ENCODE peak calls at places on chromosomes 7 and 10, in four cellular contexts. Q is A549, W is K562, L is HepG2. D is an unnamed sample.

GRCh38 chr7:118330373-118330772 is 105.9 kb downstream of the ANKRD7 start:
- DNase-seq in Q (no peak), W (no peak), L (no peak), D (no peak)

GRCh38 chr10:28951484-28951883 is 274.2 kb downstream of the BAMBI start:
- DNase-seq in Q (no peak), W (no peak), L (no peak), D (no peak)

GRCh38 chr7:67618569-67619543 is 622.2 kb downstream of the TYW1 start:
- DNase-seq in Q (peak), W (no peak), L (no peak), D (peak)

GRCh38 chr10:109696462-109696861 is 226.8 kb downstream of the XPNPEP1 start:
- DNase-seq in Q (no peak), W (no peak), L (no peak), D (no peak)

GRCh38 chr10:23173549-23174074 is 18.5 kb upstream of the PTF1A start:
- DNase-seq in Q (no peak), W (no peak), L (no peak), D (peak)

GRCh38 chr7:51426163-51426562 is 109.6 kb upstream of the COBL start:
- DNase-seq in Q (no peak), W (no peak), L (no peak), D (no peak)

GRCh38 chr10:28754930-28755718 is 77.8 kb downstream of the BAMBI start:
- DNase-seq in Q (peak), W (no peak), L (no peak), D (no peak)

GRCh38 chr10:67492317-67493019 is 203.5 kb downstream of the CTNNA3 start:
- DNase-seq in Q (peak), W (no peak), L (no peak), D (no peak)

GRCh38 chr7:148607151-148607661 is 16.6 kb downstream of the C7orf33 start:
- DNase-seq in Q (no peak), W (no peak), L (no peak), D (no peak)

GRCh38 chr7:7620644-7621210 is 19.8 kb upstream of the UMAD1 start:
- DNase-seq in Q (no peak), W (no peak), L (no peak), D (no peak)

GRCh38 chr10:128884061-128884425 is 583.0 kb upstream of the MGMT start:
- DNase-seq in Q (no peak), W (no peak), L (no peak), D (no peak)

GRCh38 chr10:35451103-35452016 is 115.1 kb downstream of the CCNY start:
- DNase-seq in Q (no peak), W (peak), L (no peak), D (no peak)

GRCh38 chr7:116403265-116403664 is 96.3 kb upstream of the CAV2 start:
- DNase-seq in Q (no peak), W (no peak), L (no peak), D (no peak)

GRCh38 chr10:125514206-125515162 is 168.5 kb downstream of the TEX36 start:
- DNase-seq in Q (no peak), W (no peak), L (no peak), D (no peak)

GRCh38 chr10:75497997-75498797 is 66.8 kb downstream of the LRMDA start:
- DNase-seq in Q (no peak), W (no peak), L (no peak), D (no peak)

GRCh38 chr7:151088856-151089699 is 2.8 kb downstream of the AGAP3 start:
- DNase-seq in Q (no peak), W (no peak), L (peak), D (peak)

GRCh38 chr7:23471090-23471859 is 984 bp upstream of the IGF2BP3 start:
- DNase-seq in Q (peak), W (peak), L (peak), D (peak)

GRCh38 chr10:124532106-124532641 is 70.6 kb downstream of the LHPP start:
- DNase-seq in Q (peak), W (peak), L (peak), D (peak)

GRCh38 chr7:66307591-66308215 is 102.6 kb downstream of the TPST1 start:
- DNase-seq in Q (no peak), W (no peak), L (peak), D (no peak)

GRCh38 chr10:100970076-100970913 is 991 bp downstream of the SEMA4G start:
- DNase-seq in Q (peak), W (peak), L (peak), D (peak)

GRCh38 chr7:106774768-106775551 is 90.1 kb upstream of the PIK3CG start:
- DNase-seq in Q (peak), W (peak), L (no peak), D (no peak)

GRCh38 chr7:100493476-100494264 is 9.9 kb downstream of the NYAP1 start:
- DNase-seq in Q (no peak), W (peak), L (peak), D (peak)

GRCh38 chr7:15821484-15822122 is 135.1 kb upstream of the MEOX2 start:
- DNase-seq in Q (no peak), W (no peak), L (no peak), D (no peak)

GRCh38 chr7:102291056-102291915 is 4.6 kb downstream of the SH2B2 start:
- DNase-seq in Q (no peak), W (no peak), L (no peak), D (no peak)

DNA sequence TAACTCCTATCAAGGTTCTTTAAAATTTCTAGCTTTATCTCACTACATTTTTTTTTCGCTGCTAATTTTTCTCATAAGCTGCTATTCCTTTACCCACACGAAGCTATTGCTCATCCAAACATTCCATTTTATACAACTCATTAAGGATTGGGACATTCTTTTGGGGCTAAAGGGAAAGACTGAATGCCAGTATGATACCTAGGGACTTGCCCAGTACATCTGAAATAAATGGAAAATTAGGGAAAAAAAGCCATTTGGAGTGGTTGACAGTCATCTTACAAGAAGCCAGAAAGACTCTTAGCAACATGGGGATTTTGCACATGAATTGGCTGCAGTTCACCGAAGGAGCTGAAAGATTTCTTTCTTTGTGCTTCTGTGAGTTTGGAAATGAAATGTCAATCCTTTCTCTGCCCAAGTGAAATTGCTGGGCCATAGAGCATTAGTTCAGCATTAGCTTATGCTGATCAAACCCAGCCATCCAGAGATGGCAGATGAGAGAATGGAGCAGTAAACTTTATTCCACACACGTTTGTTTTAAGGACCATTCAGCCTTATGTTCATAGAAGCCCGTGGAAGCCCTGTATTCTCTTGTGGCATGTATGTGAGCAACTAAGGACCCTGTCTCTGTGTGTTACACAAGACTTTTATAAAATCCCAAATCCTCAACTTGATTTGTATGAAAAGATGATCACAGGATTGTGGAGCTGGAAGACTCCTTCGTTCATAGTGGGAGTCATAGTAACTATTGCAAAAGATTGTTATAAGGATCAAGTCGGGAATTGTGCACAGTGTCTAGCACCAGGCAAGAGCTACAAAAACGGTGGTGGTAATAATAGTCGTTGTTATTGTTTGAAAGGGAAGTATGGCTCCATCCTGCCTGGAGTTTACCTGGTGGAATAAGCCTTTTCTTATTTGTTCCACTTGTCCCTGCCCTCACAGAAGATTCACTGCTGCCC is 43.1 kb upstream of the MTURN start:
- DNase-seq in Q (peak), W (no peak), L (no peak), D (no peak)
- TF ChIP-seq NR3C1 in Q (no peak), W (no peak), L (no peak), D (no peak)

GRCh38 chr7:114243019-114243507 is 171.6 kb upstream of the FOXP2 start:
- DNase-seq in Q (no peak), W (no peak), L (no peak), D (no peak)

DNA sequence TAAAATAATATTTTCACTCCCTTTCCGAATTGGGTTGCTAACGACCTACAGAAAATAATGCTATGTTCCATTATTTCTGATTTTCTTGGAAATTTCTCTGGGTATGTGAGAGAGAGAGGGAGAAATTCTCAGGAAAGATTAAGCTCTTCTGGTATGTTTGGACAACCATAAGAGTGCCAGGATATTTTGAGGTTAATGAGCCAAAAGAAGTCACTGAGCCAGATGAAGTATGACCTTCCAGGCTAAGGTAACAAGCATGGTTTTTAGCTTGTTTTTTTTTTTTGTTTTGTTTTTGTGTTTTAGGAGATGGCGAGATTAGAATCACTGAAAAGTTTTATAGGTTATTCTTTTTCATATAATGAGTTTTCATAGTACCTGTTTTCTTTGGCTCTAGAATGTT is 171.0 kb upstream of the FOXP2 start:
- DNase-seq in Q (no peak), W (no peak), L (no peak), D (no peak)
- TF ChIP-seq NR3C1 in Q (no peak), W (no peak), L (no peak), D (no peak)

DNA sequence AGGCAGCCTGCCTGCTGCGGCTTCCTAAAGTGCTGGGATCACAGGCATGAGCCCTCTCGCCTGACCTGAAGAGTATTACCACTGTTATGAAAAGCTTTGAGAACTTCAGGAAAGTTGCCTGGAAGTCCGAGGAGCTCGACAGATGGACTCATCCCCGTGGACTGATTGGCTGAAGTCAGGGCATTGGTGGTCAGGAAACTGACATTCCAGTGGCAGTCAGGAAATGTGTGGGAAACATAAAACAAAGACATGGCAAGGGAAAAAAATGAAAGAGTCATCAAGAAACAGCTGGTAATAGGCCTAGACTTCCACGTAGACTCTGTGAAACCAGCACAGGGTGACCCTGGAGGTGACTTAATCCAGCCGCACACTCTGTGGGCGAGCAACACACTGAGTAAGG is 123.3 kb downstream of the CDH23 start:
- DNase-seq in Q (no peak), W (no peak), L (no peak), D (no peak)
- TF ChIP-seq NR3C1 in Q (no peak), W (no peak), L (no peak), D (no peak)

GRCh38 chr10:80206277-80206655 is 929 bp upstream of the ANXA11 start:
- DNase-seq in Q (no peak), W (no peak), L (no peak), D (no peak)

GRCh38 chr10:80203835-80204148 is 1.5 kb downstream of the ANXA11 start:
- DNase-seq in Q (no peak), W (no peak), L (no peak), D (no peak)

GRCh38 chr10:80204193-80204714 is 1.1 kb downstream of the ANXA11 start:
- DNase-seq in Q (peak), W (no peak), L (peak), D (peak)

GRCh38 chr10:80204801-80205477 is 398 bp downstream of the ANXA11 start:
- DNase-seq in Q (no peak), W (peak), L (no peak), D (no peak)

DNA sequence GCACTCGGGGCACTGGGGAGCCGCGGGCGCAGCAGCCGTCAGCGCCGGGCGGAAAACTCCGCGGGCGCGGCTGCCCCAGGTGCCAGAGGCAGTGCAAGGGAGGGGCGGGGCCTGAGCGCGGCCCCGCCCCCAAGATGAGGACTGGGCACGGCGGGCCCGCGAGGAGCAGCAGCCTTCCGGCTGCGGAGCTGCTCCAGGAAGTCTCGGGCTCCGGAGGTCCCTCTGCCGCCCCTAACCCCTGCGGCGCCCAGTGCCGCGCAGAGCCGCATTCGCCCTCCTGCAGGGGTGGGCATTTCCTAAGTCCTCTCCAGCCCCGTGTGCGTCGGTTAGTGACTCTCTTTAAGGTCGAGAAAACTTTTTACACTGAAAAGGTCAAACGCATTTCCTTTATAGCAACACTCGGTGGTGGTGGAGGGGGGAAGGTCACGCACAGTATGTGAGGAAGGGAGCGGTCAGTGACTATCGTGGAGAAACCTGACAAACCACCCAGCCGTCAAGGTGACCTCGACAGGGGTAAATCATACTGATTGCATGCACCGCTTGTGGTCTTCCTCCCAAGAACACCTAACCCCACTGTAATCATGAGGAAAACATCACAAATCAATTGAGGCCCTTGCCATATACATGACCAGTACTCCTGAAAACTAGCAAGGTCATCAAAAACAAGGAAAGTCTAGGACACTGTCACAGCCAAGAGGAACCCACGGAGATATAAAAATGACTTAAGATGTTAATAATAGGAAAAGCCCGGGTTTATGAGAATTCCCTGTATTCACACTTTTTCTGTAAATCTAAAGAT is at the start of gene ANXA11:
- DNase-seq in Q (peak), W (peak), L (peak), D (peak)
- TF ChIP-seq NR3C1 in Q (no peak), W (no peak), L (no peak), D (no peak)

DNA sequence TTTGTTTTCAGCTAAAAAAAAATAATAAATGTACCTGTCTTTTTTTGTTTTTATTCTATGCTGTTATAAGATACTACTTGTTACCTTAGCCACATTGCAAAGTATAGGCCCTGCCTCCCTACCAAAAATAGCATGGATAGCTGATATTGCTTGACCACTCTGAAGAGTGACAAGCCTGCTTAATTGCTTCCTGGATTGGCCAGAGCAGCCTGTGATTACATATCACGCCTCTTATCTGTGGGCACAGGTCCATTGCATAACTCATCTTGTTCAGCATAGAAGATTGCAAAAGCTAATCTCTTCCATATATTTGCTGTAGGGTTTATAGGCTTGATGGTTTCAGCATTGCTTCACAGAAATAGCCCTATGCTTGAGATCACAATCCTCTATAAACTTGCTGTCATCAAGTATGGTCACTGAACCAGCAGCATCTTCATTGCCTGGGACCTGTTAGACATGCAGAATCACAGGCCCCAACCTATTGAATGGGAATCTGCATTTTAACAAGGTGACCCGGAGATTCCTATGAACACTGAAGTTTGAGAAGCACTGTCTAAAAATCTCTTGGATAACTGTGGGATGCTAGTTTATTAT is 280.8 kb upstream of the CDC14C start:
- DNase-seq in Q (no peak), W (no peak), L (no peak), D (no peak)
- TF ChIP-seq NR3C1 in Q (no peak), W (no peak), L (no peak), D (no peak)

GRCh38 chr7:157412021-157412443 is 75.2 kb downstream of the DNAJB6 start:
- DNase-seq in Q (no peak), W (no peak), L (no peak), D (no peak)
- TF ChIP-seq NR3C1 in Q (no peak), W (no peak), L (no peak), D (no peak)

GRCh38 chr10:33507662-33508425 is 173.4 kb upstream of the NRP1 start:
- DNase-seq in Q (peak), W (no peak), L (peak), D (no peak)

GRCh38 chr10:33506391-33506790 is 171.9 kb upstream of the NRP1 start:
- DNase-seq in Q (no peak), W (no peak), L (no peak), D (no peak)

GRCh38 chr10:33506838-33507661 is 172.6 kb upstream of the NRP1 start:
- DNase-seq in Q (no peak), W (no peak), L (no peak), D (no peak)

DNA sequence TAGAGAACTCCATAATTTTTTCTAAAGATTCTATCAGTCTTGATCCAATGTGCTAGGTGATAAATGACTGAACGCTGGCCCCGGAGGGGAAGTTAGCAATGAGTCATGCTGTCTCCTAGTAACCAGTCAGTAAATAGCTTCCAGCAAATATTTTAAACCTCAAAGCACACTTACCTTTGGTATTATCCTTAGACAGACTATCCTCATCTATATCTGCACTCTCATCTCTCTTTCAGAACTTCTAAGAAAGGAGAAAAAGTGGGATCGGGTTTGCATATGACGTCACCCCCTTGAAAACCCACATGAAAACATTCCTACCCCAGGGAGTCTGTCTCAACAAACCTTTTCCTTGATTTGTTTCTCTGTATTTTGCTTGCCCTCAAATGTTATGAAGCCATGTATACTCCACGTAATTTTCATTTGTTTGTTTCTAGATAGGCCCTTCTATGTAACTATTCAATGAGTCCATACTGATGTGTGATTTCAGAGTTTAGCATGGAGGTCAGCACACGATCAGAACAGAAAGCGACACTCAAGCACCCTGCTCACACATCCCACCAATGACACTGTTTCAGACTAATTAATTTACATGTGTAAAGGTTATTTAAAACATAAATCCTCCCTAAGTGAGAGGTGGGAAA is 174.9 kb upstream of the NRP1 start:
- DNase-seq in Q (peak), W (peak), L (peak), D (no peak)
- TF ChIP-seq NR3C1 in Q (no peak), W (no peak), L (no peak), D (no peak)

DNA sequence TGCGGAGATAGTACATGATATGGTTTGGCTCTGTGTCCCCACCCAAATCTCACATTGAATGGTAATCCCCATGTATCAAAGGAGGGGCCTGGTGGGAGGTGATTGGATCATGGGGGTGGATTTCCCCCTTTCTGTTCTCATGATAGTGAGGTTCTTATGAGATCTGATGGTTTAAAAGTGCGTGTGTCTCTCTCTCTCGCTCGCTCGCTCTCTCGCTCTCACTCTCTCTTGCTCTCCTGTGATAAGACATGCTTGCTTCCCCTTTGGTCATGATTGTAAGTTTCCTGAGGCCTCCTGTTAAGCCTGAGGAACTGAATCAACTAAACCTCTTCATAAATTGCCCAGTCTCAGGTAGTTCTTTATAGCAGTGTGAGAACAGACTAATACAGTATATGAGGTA is 171.9 kb downstream of the NSUN6 start:
- DNase-seq in Q (no peak), W (no peak), L (no peak), D (no peak)
- TF ChIP-seq NR3C1 in Q (no peak), W (no peak), L (no peak), D (no peak)

DNA sequence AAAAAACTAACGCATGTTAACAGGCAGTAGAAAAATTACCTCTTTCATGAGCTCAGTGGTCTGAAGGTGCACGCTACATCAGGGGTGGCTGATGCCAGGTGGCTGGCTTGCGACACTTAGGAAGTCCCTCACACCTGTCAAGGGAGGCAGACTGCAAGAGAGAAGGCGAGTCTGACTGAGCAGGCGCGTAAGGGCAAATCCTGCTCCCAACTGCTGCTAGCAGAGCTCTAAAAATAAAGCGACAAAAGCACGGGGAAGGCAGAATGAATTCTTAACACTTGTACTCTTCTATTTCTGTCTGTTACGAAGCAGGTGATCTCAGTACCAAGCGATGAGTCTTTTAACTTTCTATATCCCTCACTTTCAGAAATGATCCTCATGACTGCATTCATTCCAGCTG is 33.1 kb downstream of the CACNA2D1 start:
- DNase-seq in Q (no peak), W (no peak), L (no peak), D (no peak)
- TF ChIP-seq NR3C1 in Q (no peak), W (no peak), L (no peak), D (no peak)

D was measured in WTC11.